ENCODE peak calls at places on chromosomes 5 and 9, in eight cellular contexts. One of them, this sample, is unnamed.

GRCh38 chr9:101737705-101738565 is 512 bp downstream of the GRIN3A start:
- DNase-seq in mammary epithelial cell: peak
- DNase-seq in H4: no peak
- DNase-seq in cardiac fibroblast: no peak
- DNase-seq in LHCN-M2: no peak
- DNase-seq in Daoy: peak
- DNase-seq in GM19239: no peak
- DNase-seq in activated T-cell treated with anti-CD3 and anti-CD28 coated beads, Interleukin-2, amount 50 U/mL, for 48 hours: no peak
- DNase-seq in this sample: no peak

GRCh38 chr5:78221964-78222451 is 72.5 kb downstream of the AP3B1 start:
- DNase-seq in activated T-cell treated with anti-CD3 and anti-CD28 coated beads, Interleukin-2, amount 50 U/mL, for 48 hours: no peak
- DNase-seq in Daoy: no peak
- DNase-seq in cardiac fibroblast: peak
- DNase-seq in GM19239: peak
- DNase-seq in mammary epithelial cell: peak
- DNase-seq in LHCN-M2: no peak
- DNase-seq in H4: no peak
- DNase-seq in this sample: no peak

GRCh38 chr5:129459485-129460120 is 495 bp upstream of the ADAMTS19 start:
- DNase-seq in cardiac fibroblast: peak
- DNase-seq in LHCN-M2: peak
- DNase-seq in GM19239: no peak
- DNase-seq in Daoy: peak
- DNase-seq in H4: peak
- DNase-seq in activated T-cell treated with anti-CD3 and anti-CD28 coated beads, Interleukin-2, amount 50 U/mL, for 48 hours: no peak
- DNase-seq in mammary epithelial cell: peak
- DNase-seq in this sample: no peak

GRCh38 chr5:133357758-133358157 is 254.6 kb downstream of the FSTL4 start:
- DNase-seq in activated T-cell treated with anti-CD3 and anti-CD28 coated beads, Interleukin-2, amount 50 U/mL, for 48 hours: no peak
- DNase-seq in cardiac fibroblast: no peak
- DNase-seq in GM19239: no peak
- DNase-seq in Daoy: no peak
- DNase-seq in H4: no peak
- DNase-seq in mammary epithelial cell: no peak
- DNase-seq in LHCN-M2: no peak
- DNase-seq in this sample: no peak

GRCh38 chr5:28369418-28369817 is 1331.0 kb upstream of the CDH9 start:
- DNase-seq in cardiac fibroblast: no peak
- DNase-seq in Daoy: no peak
- DNase-seq in activated T-cell treated with anti-CD3 and anti-CD28 coated beads, Interleukin-2, amount 50 U/mL, for 48 hours: no peak
- DNase-seq in GM19239: no peak
- DNase-seq in LHCN-M2: peak
- DNase-seq in mammary epithelial cell: peak
- DNase-seq in H4: no peak
- DNase-seq in this sample: no peak

GRCh38 chr5:178573216-178573615 is 17.0 kb downstream of the COL23A1 start:
- DNase-seq in H4: no peak
- DNase-seq in activated T-cell treated with anti-CD3 and anti-CD28 coated beads, Interleukin-2, amount 50 U/mL, for 48 hours: no peak
- DNase-seq in cardiac fibroblast: no peak
- DNase-seq in GM19239: no peak
- DNase-seq in mammary epithelial cell: no peak
- DNase-seq in Daoy: no peak
- DNase-seq in LHCN-M2: no peak
- DNase-seq in this sample: no peak

GRCh38 chr9:81687521-81688261 is 1.7 kb downstream of the TLE1 start:
- DNase-seq in GM19239: no peak
- DNase-seq in cardiac fibroblast: peak
- DNase-seq in mammary epithelial cell: peak
- DNase-seq in H4: no peak
- DNase-seq in activated T-cell treated with anti-CD3 and anti-CD28 coated beads, Interleukin-2, amount 50 U/mL, for 48 hours: peak
- DNase-seq in LHCN-M2: peak
- DNase-seq in Daoy: peak
- DNase-seq in this sample: no peak

GRCh38 chr5:17314907-17315471 is 97.6 kb downstream of the BASP1 start:
- DNase-seq in activated T-cell treated with anti-CD3 and anti-CD28 coated beads, Interleukin-2, amount 50 U/mL, for 48 hours: no peak
- DNase-seq in cardiac fibroblast: peak
- DNase-seq in H4: peak
- DNase-seq in GM19239: peak
- DNase-seq in mammary epithelial cell: no peak
- DNase-seq in LHCN-M2: peak
- DNase-seq in Daoy: no peak
- DNase-seq in this sample: no peak

GRCh38 chr9:137479315-137479861 is 20.3 kb upstream of the NSMF start:
- DNase-seq in GM19239: no peak
- DNase-seq in activated T-cell treated with anti-CD3 and anti-CD28 coated beads, Interleukin-2, amount 50 U/mL, for 48 hours: no peak
- DNase-seq in mammary epithelial cell: no peak
- DNase-seq in cardiac fibroblast: no peak
- DNase-seq in LHCN-M2: no peak
- DNase-seq in H4: no peak
- DNase-seq in Daoy: no peak
- DNase-seq in this sample: no peak

GRCh38 chr9:92659601-92660000 is 10.3 kb downstream of the IPPK start:
- DNase-seq in H4: no peak
- DNase-seq in activated T-cell treated with anti-CD3 and anti-CD28 coated beads, Interleukin-2, amount 50 U/mL, for 48 hours: no peak
- DNase-seq in Daoy: no peak
- DNase-seq in LHCN-M2: no peak
- DNase-seq in GM19239: no peak
- DNase-seq in mammary epithelial cell: no peak
- DNase-seq in cardiac fibroblast: no peak
- DNase-seq in this sample: no peak

GRCh38 chr5:78816143-78816765 is 167.7 kb upstream of the LHFPL2 start:
- DNase-seq in activated T-cell treated with anti-CD3 and anti-CD28 coated beads, Interleukin-2, amount 50 U/mL, for 48 hours: no peak
- DNase-seq in GM19239: no peak
- DNase-seq in LHCN-M2: no peak
- DNase-seq in H4: no peak
- DNase-seq in Daoy: no peak
- DNase-seq in mammary epithelial cell: no peak
- DNase-seq in cardiac fibroblast: no peak
- DNase-seq in this sample: no peak

GRCh38 chr9:75148551-75148950 is 60.2 kb downstream of the OSTF1 start:
- DNase-seq in Daoy: peak
- DNase-seq in cardiac fibroblast: peak
- DNase-seq in H4: peak
- DNase-seq in GM19239: no peak
- DNase-seq in LHCN-M2: peak
- DNase-seq in mammary epithelial cell: peak
- DNase-seq in activated T-cell treated with anti-CD3 and anti-CD28 coated beads, Interleukin-2, amount 50 U/mL, for 48 hours: peak
- DNase-seq in this sample: no peak

GRCh38 chr5:94694671-94695070 is 76.2 kb downstream of the SLF1 start:
- DNase-seq in GM19239: no peak
- DNase-seq in H4: no peak
- DNase-seq in mammary epithelial cell: no peak
- DNase-seq in cardiac fibroblast: peak
- DNase-seq in activated T-cell treated with anti-CD3 and anti-CD28 coated beads, Interleukin-2, amount 50 U/mL, for 48 hours: no peak
- DNase-seq in Daoy: no peak
- DNase-seq in LHCN-M2: no peak
- DNase-seq in this sample: no peak

GRCh38 chr5:9090381-9091026 is 455.4 kb downstream of the SEMA5A start:
- DNase-seq in cardiac fibroblast: no peak
- DNase-seq in mammary epithelial cell: no peak
- DNase-seq in activated T-cell treated with anti-CD3 and anti-CD28 coated beads, Interleukin-2, amount 50 U/mL, for 48 hours: no peak
- DNase-seq in GM19239: no peak
- DNase-seq in Daoy: no peak
- DNase-seq in LHCN-M2: no peak
- DNase-seq in H4: no peak
- DNase-seq in this sample: no peak

This sample was measured in T-helper 2 cell.